ENCODE peak calls at places on chromosomes 3 and 15, in five cellular contexts. One of them, this sample, is unnamed.

GRCh38 chr3:170372190-170372879 is 14.8 kb downstream of the SKIL start:
- DNase-seq in SK-MEL-5: no peak
- DNase-seq in stimulated activated CD8-positive, alpha-beta memory T cell treated with anti-CD3 and anti-CD28 coated beads, Interleukin-2, amount 100 ng/mL, for 1 hour: no peak
- DNase-seq in Kasumi-1: no peak
- DNase-seq in SJSA1: no peak
- DNase-seq in this sample: no peak

GRCh38 chr3:23762214-23763039 is 43.3 kb upstream of the UBE2E1 start:
- DNase-seq in SK-MEL-5: no peak
- DNase-seq in Kasumi-1: no peak
- DNase-seq in SJSA1: no peak
- DNase-seq in stimulated activated CD8-positive, alpha-beta memory T cell treated with anti-CD3 and anti-CD28 coated beads, Interleukin-2, amount 100 ng/mL, for 1 hour: no peak
- DNase-seq in this sample: peak; percentile 83

GRCh38 chr15:28920781-28921331 is 35.1 kb downstream of the APBA2 start:
- DNase-seq in Kasumi-1: no peak
- DNase-seq in stimulated activated CD8-positive, alpha-beta memory T cell treated with anti-CD3 and anti-CD28 coated beads, Interleukin-2, amount 100 ng/mL, for 1 hour: no peak
- DNase-seq in SK-MEL-5: no peak
- DNase-seq in SJSA1: no peak
- DNase-seq in this sample: no peak

GRCh38 chr15:88894348-88894818 is 961 bp downstream of the HAPLN3 start:
- DNase-seq in stimulated activated CD8-positive, alpha-beta memory T cell treated with anti-CD3 and anti-CD28 coated beads, Interleukin-2, amount 100 ng/mL, for 1 hour: peak; percentile 78
- DNase-seq in Kasumi-1: no peak
- DNase-seq in SK-MEL-5: peak; percentile 44
- DNase-seq in SJSA1: no peak
- DNase-seq in this sample: peak; percentile 77

GRCh38 chr3:108380128-108380795 is 83.9 kb downstream of the HHLA2 start:
- DNase-seq in SK-MEL-5: no peak
- DNase-seq in Kasumi-1: no peak
- DNase-seq in stimulated activated CD8-positive, alpha-beta memory T cell treated with anti-CD3 and anti-CD28 coated beads, Interleukin-2, amount 100 ng/mL, for 1 hour: no peak
- DNase-seq in SJSA1: no peak
- DNase-seq in this sample: peak; percentile 33

GRCh38 chr15:58748787-58749531 is 548 bp downstream of the ADAM10 start:
- DNase-seq in SJSA1: peak; percentile 65
- DNase-seq in stimulated activated CD8-positive, alpha-beta memory T cell treated with anti-CD3 and anti-CD28 coated beads, Interleukin-2, amount 100 ng/mL, for 1 hour: no peak
- DNase-seq in Kasumi-1: no peak
- DNase-seq in SK-MEL-5: peak; percentile 35
- DNase-seq in this sample: peak; percentile 75

GRCh38 chr3:100875239-100875638 is 118.0 kb downstream of the ABI3BP start:
- DNase-seq in Kasumi-1: no peak
- DNase-seq in SJSA1: no peak
- DNase-seq in SK-MEL-5: no peak
- DNase-seq in stimulated activated CD8-positive, alpha-beta memory T cell treated with anti-CD3 and anti-CD28 coated beads, Interleukin-2, amount 100 ng/mL, for 1 hour: no peak
- DNase-seq in this sample: no peak

GRCh38 chr15:90161946-90162345 is 39.2 kb upstream of the SEMA4B start:
- DNase-seq in Kasumi-1: no peak
- DNase-seq in stimulated activated CD8-positive, alpha-beta memory T cell treated with anti-CD3 and anti-CD28 coated beads, Interleukin-2, amount 100 ng/mL, for 1 hour: no peak
- DNase-seq in SK-MEL-5: no peak
- DNase-seq in SJSA1: no peak
- DNase-seq in this sample: peak; percentile 46

GRCh38 chr3:114929971-114930732 is 216.9 kb downstream of the ZBTB20 start:
- DNase-seq in SK-MEL-5: no peak
- DNase-seq in stimulated activated CD8-positive, alpha-beta memory T cell treated with anti-CD3 and anti-CD28 coated beads, Interleukin-2, amount 100 ng/mL, for 1 hour: no peak
- DNase-seq in SJSA1: no peak
- DNase-seq in Kasumi-1: no peak
- DNase-seq in this sample: no peak

GRCh38 chr3:49673715-49674490 is at the start of gene APEH:
- DNase-seq in Kasumi-1: no peak
- DNase-seq in stimulated activated CD8-positive, alpha-beta memory T cell treated with anti-CD3 and anti-CD28 coated beads, Interleukin-2, amount 100 ng/mL, for 1 hour: peak; percentile 93
- DNase-seq in SK-MEL-5: peak; percentile 96
- DNase-seq in SJSA1: peak; percentile 98
- DNase-seq in this sample: peak; percentile 100

GRCh38 chr3:148955544-148956346 is 35.6 kb upstream of the GYG1 start:
- DNase-seq in Kasumi-1: peak; percentile 67
- DNase-seq in stimulated activated CD8-positive, alpha-beta memory T cell treated with anti-CD3 and anti-CD28 coated beads, Interleukin-2, amount 100 ng/mL, for 1 hour: no peak
- DNase-seq in SJSA1: peak; percentile 54
- DNase-seq in SK-MEL-5: peak; percentile 78
- DNase-seq in this sample: peak; percentile 76